ENCODE peak calls at places on chromosomes 4 and X, in five cellular contexts. Q is keratinocyte, C is tibial nerve, J is heart right ventricle, S is A673. G is an unnamed sample. For H3K4me1, the result is how much of the 10 kb centered on the place peaks cover.

GRCh38 chr4:41975341-41975740 is 6.2 kb upstream of the DCAF4L1 start:
- DNase-seq in J (no peak), C (no peak), Q (no peak), S (no peak), G (no peak)

GRCh38 chrX:102154900-102155805 is 624 bp downstream of the BEX5 start:
- DNase-seq in J (no peak), Q (no peak), C (no peak), S (no peak), G (peak)

GRCh38 chrX:100654256-100654655 is 10.3 kb downstream of the SRPX2 start:
- DNase-seq in S (peak), Q (no peak), J (no peak), C (no peak), G (no peak)

GRCh38 chrX:114581528-114582263 is 2.2 kb upstream of the HTR2C start:
- DNase-seq in C (no peak), Q (no peak), S (peak), J (no peak), G (no peak)

GRCh38 chr4:183170894-183171293 is 71.8 kb downstream of the WWC2 start:
- DNase-seq in S (no peak), C (no peak), J (no peak), Q (no peak), G (no peak)

GRCh38 chr4:156052116-156052515 is 98.5 kb upstream of the CTSO start:
- DNase-seq in Q (peak), C (no peak), S (no peak), J (no peak), G (no peak)

GRCh38 chr4:115113382-115114106 is at the start of gene NDST4:
- DNase-seq in S (peak), C (no peak), Q (no peak), J (no peak), G (no peak)

GRCh38 chr4:130985371-130985770 is 1889.4 kb downstream of the C4orf33 start:
- DNase-seq in C (no peak), Q (no peak), S (peak), J (no peak), G (no peak)

GRCh38 chr4:43782391-43782790 is 666.2 kb downstream of the KCTD8 start:
- DNase-seq in C (no peak), S (no peak), Q (no peak), J (no peak), G (no peak)

GRCh38 chr4:73679836-73680235 is 59.6 kb upstream of the RASSF6 start:
- DNase-seq in C (no peak), S (peak), Q (no peak), J (no peak), G (no peak)

GRCh38 chr4:6767725-6768538 is 14.6 kb upstream of the KIAA0232 start:
- DNase-seq in Q (no peak), S (no peak), J (no peak), C (no peak), G (no peak)

GRCh38 chr4:4330794-4331193 is 40.7 kb downstream of the ZBTB49 start:
- DNase-seq in J (no peak), Q (no peak), S (no peak), C (no peak), G (no peak)

GRCh38 chr4:141810702-141811365 is 174.5 kb downstream of the IL15 start:
- DNase-seq in J (no peak), S (peak), C (no peak), Q (no peak), G (no peak)

GRCh38 chrX:10507876-10508275 is 112.5 kb downstream of the MID1 start:
- DNase-seq in J (no peak), Q (no peak), C (no peak), S (no peak), G (no peak)

GRCh38 chrX:38156838-38157237 is 63.8 kb downstream of the SRPX start:
- DNase-seq in J (no peak), S (no peak), Q (no peak), C (no peak), G (no peak)

GRCh38 chrX:28189011-28189410 is 207.8 kb upstream of the DCAF8L1 start:
- DNase-seq in J (no peak), S (no peak), C (no peak), Q (peak), G (no peak)

GRCh38 chr4:3288571-3289094 is 4.2 kb upstream of the RGS12 start:
- DNase-seq in Q (no peak), C (no peak), S (no peak), J (no peak), G (peak)
- H3K4me1 ChIP-seq in Q (under half), C (under half), S (under half), J (under half), G (under half)

GRCh38 chrX:154802838-154803410 is 2.4 kb downstream of the MPP1 start:
- DNase-seq in J (no peak), C (no peak), S (no peak), Q (no peak), G (no peak)

GRCh38 chrX:154804564-154804956 is 725 bp downstream of the MPP1 start:
- DNase-seq in Q (no peak), J (no peak), C (no peak), S (no peak), G (no peak)

GRCh38 chrX:154797006-154797405 is 8.3 kb downstream of the MPP1 start:
- DNase-seq in Q (no peak), S (no peak), J (no peak), C (no peak), G (no peak)

GRCh38 chrX:154799554-154800348 is 5.5 kb downstream of the MPP1 start:
- DNase-seq in J (no peak), C (no peak), Q (no peak), S (peak), G (no peak)

GRCh38 chrX:154800508-154801207 is 4.6 kb downstream of the MPP1 start:
- DNase-seq in J (no peak), Q (no peak), S (no peak), C (no peak), G (no peak)
- H3K4me3 ChIP-seq in J (no peak), Q (no peak), S (no peak), C (no peak), G (no peak)

GRCh38 chrX:7168366-7168765 is 20.4 kb upstream of the PUDP start:
- DNase-seq in C (no peak), J (no peak), Q (no peak), S (no peak), G (no peak)
- TF ChIP-seq CTCF in C (no peak), J (no peak), Q (no peak), S (no peak), G (no peak)

DNA sequence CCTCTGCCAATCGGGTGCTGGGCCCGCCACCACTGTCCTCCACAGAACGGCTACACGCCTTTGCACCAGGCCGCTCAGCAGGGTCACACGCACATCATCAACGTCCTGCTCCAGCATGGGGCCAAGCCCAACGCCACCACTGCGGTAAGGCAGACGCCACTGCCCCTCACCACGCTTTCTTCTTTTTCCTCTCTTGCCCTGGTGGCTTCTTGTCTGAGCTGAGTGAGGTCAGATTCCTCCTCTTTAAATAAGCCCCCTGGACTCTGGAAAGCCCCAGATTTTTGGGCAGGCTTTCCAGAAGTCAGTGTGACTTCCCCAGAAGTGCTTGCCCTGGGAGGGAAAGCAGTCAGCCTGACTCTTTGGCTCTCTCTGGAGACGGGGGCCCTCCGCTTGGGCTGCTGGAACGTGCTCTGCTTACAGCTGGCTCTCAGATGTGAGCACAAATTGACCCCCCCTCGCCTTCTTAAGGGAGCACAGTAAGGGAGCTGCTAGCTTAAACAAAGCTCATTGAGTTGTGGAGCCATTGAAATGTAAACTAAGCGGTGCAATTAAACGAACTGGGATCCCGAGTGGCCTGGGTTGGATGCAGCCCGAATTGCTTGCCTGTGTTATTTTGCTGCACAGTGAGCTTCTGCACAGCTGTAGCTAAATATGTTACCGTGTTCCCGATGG is 243.1 kb downstream of the ANK2 start:
- DNase-seq in J (peak), Q (no peak), S (no peak), C (no peak), G (peak)
- H3K4me1 ChIP-seq in J (under half), Q (under half), S (under half), C (under half), G (under half)

DNA sequence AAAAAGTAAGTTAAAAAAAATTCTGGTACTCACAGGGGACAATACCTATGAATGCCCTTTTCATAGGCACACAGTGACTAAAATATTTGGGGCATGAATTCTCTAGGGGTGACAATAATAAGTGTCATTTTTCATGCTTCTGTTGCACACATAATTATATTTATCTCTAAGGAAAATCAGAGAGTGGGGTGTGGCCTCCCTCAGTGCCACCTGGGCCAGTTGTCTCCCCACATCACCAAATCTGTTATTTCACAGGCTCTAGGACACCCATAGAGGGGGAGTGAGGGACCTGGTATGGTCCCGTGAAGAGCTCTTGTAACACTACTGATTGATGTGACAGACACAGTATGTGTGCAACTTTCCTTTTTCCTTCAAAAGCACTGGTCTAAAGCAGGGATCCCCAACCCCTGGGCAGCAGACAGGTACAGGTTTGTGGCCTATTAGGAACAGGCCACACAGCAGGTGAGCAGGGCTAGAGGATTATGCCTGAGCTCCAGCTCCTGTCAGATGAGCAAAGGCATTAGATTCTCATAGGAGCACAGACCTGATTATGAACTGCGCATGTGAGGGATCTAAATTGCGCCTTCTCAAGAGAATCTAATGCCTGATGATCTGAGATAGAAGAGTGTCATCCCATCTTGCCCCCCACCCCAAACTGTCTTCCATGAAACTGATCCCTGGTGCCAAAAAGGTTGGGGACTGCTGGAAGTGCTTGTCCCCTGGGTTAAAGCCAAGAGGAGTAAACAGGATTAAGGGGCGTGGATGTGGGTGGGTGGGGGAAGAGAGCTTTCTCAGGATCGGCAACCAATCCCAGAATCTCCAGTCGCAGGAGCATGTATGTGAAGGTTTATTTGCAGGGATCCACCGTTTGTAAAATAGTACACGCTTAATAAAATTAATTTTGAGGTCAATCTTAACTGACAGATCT is 850 bp downstream of the SLC9B1 start:
- DNase-seq in Q (no peak), S (peak), J (no peak), C (no peak), G (no peak)
- H3K4me3 ChIP-seq in Q (peak), S (peak), J (peak), C (peak), G (peak)

GRCh38 chrX:116204947-116205346 is 34.4 kb downstream of the AGTR2 start:
- DNase-seq in C (no peak), J (no peak), S (peak), Q (no peak), G (no peak)
- TF ChIP-seq CTCF in C (peak), J (peak), S (peak), Q (peak), G (peak)

GRCh38 chr4:54940996-54941395 is 184.4 kb downstream of the KDR start:
- DNase-seq in Q (no peak), J (no peak), C (no peak), S (peak), G (no peak)
- H3K4me1 ChIP-seq in Q (under half), J (under half), C (under half), S (under half), G (under half)

DNA sequence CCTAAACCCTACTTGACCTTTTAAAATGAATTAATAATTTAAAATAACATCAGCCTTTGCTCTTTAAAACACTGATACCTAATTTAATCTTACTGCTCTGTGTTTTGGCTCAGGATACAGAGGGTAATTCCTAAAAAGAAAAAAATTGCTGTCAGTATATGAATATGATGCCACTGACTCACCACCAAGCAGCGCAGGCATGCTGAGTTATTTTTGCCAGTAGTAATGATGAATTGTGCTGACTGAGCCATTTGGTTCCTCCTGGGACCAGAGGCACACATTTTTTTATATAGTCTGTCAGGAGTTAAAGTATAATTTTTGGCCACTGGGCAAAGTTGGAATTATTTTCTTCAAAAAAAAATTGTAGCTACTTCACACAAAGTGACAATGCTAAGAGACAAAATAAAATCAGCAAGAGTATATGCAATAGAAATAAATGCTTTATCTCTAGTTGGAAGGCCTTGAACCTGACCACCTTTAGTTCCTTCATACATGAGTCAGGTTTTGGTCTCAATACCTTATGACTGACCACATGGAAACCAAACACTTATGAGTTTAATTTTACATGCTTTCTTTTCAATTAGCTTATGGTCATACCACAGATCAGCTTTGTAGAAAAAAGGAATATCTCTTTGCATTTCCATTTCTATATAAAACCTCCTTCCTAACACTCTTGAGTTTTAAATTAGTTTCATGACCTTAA is 115.1 kb downstream of the PPP3CA start:
- DNase-seq in C (peak), S (peak), Q (peak), J (no peak), G (no peak)
- H3K4me3 ChIP-seq in C (no peak), S (no peak), Q (no peak), J (no peak), G (no peak)

DNA sequence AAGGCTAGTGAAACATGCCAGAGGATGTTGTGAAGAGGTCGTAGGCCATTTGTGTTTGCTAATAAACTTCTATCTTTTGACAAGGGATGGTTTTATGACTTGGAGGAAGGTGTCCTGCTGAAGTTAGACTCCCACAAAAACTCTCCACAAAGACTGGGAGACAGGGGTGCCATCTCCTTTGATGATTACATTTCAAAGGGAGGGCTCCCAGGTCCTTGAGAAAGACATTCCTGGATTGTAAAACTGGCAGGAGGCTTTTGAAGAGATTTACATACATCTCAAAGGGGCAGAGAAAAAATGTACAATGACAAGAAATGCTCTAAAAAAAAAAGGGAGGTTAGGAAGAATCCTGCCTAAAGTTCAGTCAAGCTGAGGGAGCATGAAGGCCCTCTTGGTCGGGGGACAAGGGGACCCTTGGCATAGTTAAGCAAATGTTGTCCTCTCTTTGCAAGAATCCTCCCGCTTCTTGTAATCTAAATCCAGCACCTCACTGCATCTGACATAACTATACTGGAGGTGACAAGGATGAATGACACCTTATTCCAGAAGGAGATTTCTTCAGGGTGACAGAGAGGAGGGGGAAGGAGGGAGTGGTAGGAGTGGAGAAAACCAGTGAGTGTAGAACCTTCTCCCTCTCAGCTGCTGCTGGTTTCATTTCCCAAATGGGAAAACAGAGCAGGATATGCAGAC is 41.0 kb upstream of the MGST2 start:
- DNase-seq in Q (no peak), C (no peak), S (no peak), J (no peak), G (no peak)
- TF ChIP-seq CTCF in Q (no peak), C (no peak), S (no peak), J (no peak), G (no peak)